ENCODE peak calls at places on chromosomes 13 and 19, in six cellular contexts. P is NCI-H1105 treated with DMSO at 0.1 percent for 48 hours; V is KG1; Y is activated T-cell treated with anti-CD3 and anti-CD28 coated beads, Interleukin-2, amount 50 U/mL, for 72 hours; I is stimulated activated CD4-positive, alpha-beta T cell treated with anti-CD3 and anti-CD28 coated beads, Interleukin-4, amount 100 ng/mL, for 48 hours; C is dermis blood vessel endothelial cell. H is an unnamed sample.

GRCh38 chr19:41013359-41013758 is 22.3 kb downstream of the CYP2B6 start:
- DNase-seq in P (no peak), V (no peak), Y (no peak), I (no peak), C (no peak), H (no peak)

GRCh38 chr19:3721131-3721899 is 13.1 kb downstream of the TJP3 start:
- DNase-seq in P (peak; percentile 86), V (peak; percentile 60), Y (peak; percentile 90), I (peak; percentile 87), C (peak; percentile 90), H (no peak)

GRCh38 chr13:44132710-44133109 is 240.9 kb upstream of the SERP2 start:
- DNase-seq in P (no peak), V (no peak), Y (no peak), I (no peak), C (peak; percentile 84), H (no peak)

GRCh38 chr13:29859971-29860370 is 9.6 kb upstream of the UBL3 start:
- DNase-seq in P (no peak), V (no peak), Y (peak; percentile 13), I (no peak), C (no peak), H (no peak)

GRCh38 chr13:37295046-37295445 is 189.6 kb upstream of the CSNK1A1L start:
- DNase-seq in P (no peak), V (no peak), Y (no peak), I (no peak), C (peak; percentile 90), H (no peak)

GRCh38 chr19:18603255-18603957 is 3.2 kb downstream of the CRLF1 start:
- DNase-seq in P (no peak), V (no peak), Y (peak; percentile 39), I (no peak), C (peak; percentile 43), H (no peak)

GRCh38 chr19:1401138-1401888 is at the start of gene GAMT:
- DNase-seq in P (peak; percentile 16), V (peak; percentile 43), Y (peak; percentile 64), I (peak; percentile 54), C (peak; percentile 49), H (no peak)

GRCh38 chr13:94351292-94352000 is 128.0 kb downstream of the DCT start:
- DNase-seq in P (no peak), V (no peak), Y (peak; percentile 36), I (peak; percentile 11), C (no peak), H (no peak)

GRCh38 chr13:46296920-46297319 is 85.2 kb downstream of the LRRC63 start:
- DNase-seq in P (no peak), V (no peak), Y (no peak), I (no peak), C (peak; percentile 75), H (no peak)

GRCh38 chr13:44726214-44726613 is 150.1 kb upstream of the TSC22D1 start:
- DNase-seq in P (no peak), V (no peak), Y (no peak), I (no peak), C (no peak), H (no peak)

GRCh38 chr19:45681391-45682015 is 10.2 kb downstream of the SNRPD2 start:
- DNase-seq in P (peak; percentile 82), V (peak; percentile 77), Y (peak; percentile 87), I (peak; percentile 74), C (peak; percentile 90), H (no peak)